ENCODE peak calls at places on chromosomes 7 and 10, in four cellular contexts. L is C1 segment of cervical spinal cord, O is left colon, V is islet precursor cell. K is an unnamed sample.

GRCh38 chr10:53403688-53404087 is 631.1 kb upstream of the MBL2 start:
- DNase-seq in L (no peak), O (peak), V (no peak), K (no peak)

GRCh38 chr10:52757777-52758176 is 14.8 kb downstream of the MBL2 start:
- DNase-seq in L (no peak), O (no peak), V (peak), K (no peak)

GRCh38 chr7:69596723-69597277 is 1.5 kb upstream of the AUTS2 start:
- DNase-seq in L (peak), O (peak), V (no peak), K (no peak)

GRCh38 chr7:151631968-151632749 is 112.5 kb upstream of the RHEB start:
- DNase-seq in L (peak), O (peak), V (peak), K (peak)

GRCh38 chr10:104589871-104590270 is 51.2 kb upstream of the SORCS3 start:
- DNase-seq in L (no peak), O (no peak), V (peak), K (no peak)

GRCh38 chr10:15901889-15902288 is 41.6 kb upstream of the MINDY3 start:
- DNase-seq in L (no peak), O (no peak), V (no peak), K (no peak)

GRCh38 chr7:128909605-128910568 is 622 bp downstream of the KCP start:
- DNase-seq in L (no peak), O (no peak), V (peak), K (no peak)

GRCh38 chr7:40310213-40310612 is 175.4 kb downstream of the SUGCT start:
- DNase-seq in L (no peak), O (no peak), V (no peak), K (no peak)

K was measured in type B pancreatic cell.